ENCODE peak calls at places on chromosomes 6 and 20, in six cellular contexts. D is cardiac fibroblast, T is lower leg skin, E is fibroblast of lung, R is pancreas, J is SK-N-SH. Y is an unnamed sample.

GRCh38 chr6:68876792-68877493 is 241.9 kb downstream of the ADGRB3 start:
- DNase-seq in E (peak; percentile 53), J (no peak), R (no peak), T (no peak), D (peak; percentile 42), Y (no peak)

GRCh38 chr6:113672691-113673149 is 184.4 kb upstream of the MARCKS start:
- DNase-seq in D (peak; percentile 72), T (no peak), J (peak; percentile 69), E (peak; percentile 69), R (no peak), Y (peak; percentile 36)

GRCh38 chr6:75349262-75349984 is 64.8 kb upstream of the TMEM30A start:
- DNase-seq in R (peak; percentile 65), D (peak; percentile 68), J (peak; percentile 60), E (peak; percentile 22), T (no peak), Y (peak; percentile 13)

GRCh38 chr6:151181701-151182367 is 57.9 kb upstream of the AKAP12 start:
- DNase-seq in R (no peak), D (peak; percentile 43), J (no peak), E (peak; percentile 47), T (no peak), Y (no peak)

GRCh38 chr20:58235010-58235409 is 6.6 kb upstream of the ANKRD60 start:
- DNase-seq in D (no peak), T (no peak), J (no peak), R (no peak), E (no peak), Y (no peak)

GRCh38 chr6:25889877-25890853 is 16.1 kb upstream of the SLC17A3 start:
- DNase-seq in T (no peak), J (peak; percentile 58), D (peak; percentile 74), E (peak; percentile 66), R (no peak), Y (peak; percentile 52)

GRCh38 chr6:75611702-75612375 is 10.2 kb downstream of the SENP6 start:
- DNase-seq in E (no peak), R (no peak), D (no peak), T (no peak), J (no peak), Y (no peak)

GRCh38 chr20:20412750-20413149 is 44.8 kb downstream of the INSM1 start:
- DNase-seq in T (no peak), D (no peak), J (no peak), E (no peak), R (no peak), Y (no peak)

GRCh38 chr20:49501917-49502316 is 19.4 kb upstream of the KCNB1 start:
- DNase-seq in T (no peak), J (no peak), E (peak; percentile 10), R (no peak), D (peak; percentile 30), Y (no peak)

DNA sequence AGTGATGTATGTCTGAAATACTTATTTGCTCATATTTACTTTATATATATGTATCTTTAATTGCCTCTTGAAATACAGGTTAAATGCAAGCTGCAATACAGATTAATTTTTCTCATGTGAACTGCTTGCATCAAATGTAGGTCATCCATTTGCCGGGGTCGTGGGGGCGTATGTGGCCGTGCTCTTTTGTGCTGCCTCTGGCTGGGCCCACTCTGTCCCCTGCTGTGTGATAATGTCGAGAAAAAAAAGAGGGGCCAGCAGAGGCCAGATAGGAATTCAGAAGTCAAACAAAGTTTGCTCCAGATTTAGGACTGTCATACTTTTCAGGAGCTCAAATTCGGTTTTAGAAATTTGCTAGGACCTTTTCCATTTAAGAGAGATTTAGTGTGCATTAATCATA is 459.6 kb upstream of the SOX4 start:
- DNase-seq in T (no peak), R (no peak), E (no peak), J (no peak), D (no peak), Y (no peak)
- TF ChIP-seq CTCF in T (no peak), R (no peak), E (no peak), J (no peak), D (no peak), Y (no peak)

GRCh38 chr6:36874443-36875249 is at the start of gene PPIL1:
- DNase-seq in D (peak; percentile 92), R (peak; percentile 85), J (peak; percentile 94), E (peak; percentile 94), T (peak; percentile 73), Y (peak; percentile 85)

GRCh38 chr6:36875250-36875633 is 639 bp upstream of the PPIL1 start:
- DNase-seq in E (no peak), R (no peak), J (no peak), T (no peak), D (no peak), Y (no peak)

GRCh38 chr6:36874016-36874442 is 574 bp downstream of the PPIL1 start:
- DNase-seq in D (peak; percentile 38), R (peak; percentile 80), E (no peak), J (no peak), T (no peak), Y (no peak)

GRCh38 chr6:36873115-36873514 is 1.5 kb downstream of the PPIL1 start:
- DNase-seq in E (no peak), T (no peak), D (no peak), J (no peak), R (no peak), Y (no peak)

DNA sequence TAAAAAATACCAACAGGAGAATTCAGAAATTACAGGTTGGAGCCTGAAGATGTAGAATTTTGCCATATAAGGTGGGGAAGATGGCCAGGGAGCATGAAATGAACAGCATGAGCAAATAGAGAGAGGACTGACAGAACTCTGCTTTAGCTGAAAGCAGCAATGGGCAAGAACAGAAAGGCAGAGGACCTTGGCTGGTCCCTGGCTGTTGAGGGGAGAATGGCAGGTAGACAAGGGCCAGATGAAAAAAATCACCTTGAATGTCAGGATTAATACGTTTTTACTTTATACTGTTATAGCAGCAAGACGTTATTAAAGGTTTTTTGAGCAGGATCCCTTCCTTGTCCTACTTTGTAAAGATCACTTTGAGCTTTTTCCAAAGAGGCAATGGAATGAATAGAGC is 991 bp downstream of the PPIL1 start:
- DNase-seq in E (no peak), R (no peak), D (no peak), J (peak; percentile 54), T (no peak), Y (no peak)
- TF ChIP-seq CTCF in E (no peak), R (no peak), D (no peak), J (peak; percentile 22), T (no peak), Y (peak; percentile 37)

GRCh38 chr6:329888-330691 is 37.8 kb downstream of the DUSP22 start:
- DNase-seq in R (peak; percentile 50), D (peak; percentile 21), J (peak; percentile 45), T (no peak), E (peak; percentile 18), Y (peak; percentile 52)
- TF ChIP-seq CTCF in R (no peak), D (no peak), J (no peak), T (no peak), E (no peak), Y (peak; percentile 1)

GRCh38 chr6:110949679-110950285 is 8.7 kb upstream of the GTF3C6 start:
- DNase-seq in E (peak; percentile 74), J (peak; percentile 29), D (peak; percentile 67), R (no peak), T (no peak), Y (peak; percentile 38)

GRCh38 chr6:110950443-110950842 is 8.1 kb upstream of the GTF3C6 start:
- DNase-seq in T (no peak), R (no peak), E (no peak), J (no peak), D (no peak), Y (no peak)

GRCh38 chr6:110951986-110952794 is 6.3 kb upstream of the GTF3C6 start:
- DNase-seq in R (no peak), T (no peak), D (peak; percentile 62), J (no peak), E (peak; percentile 73), Y (peak; percentile 64)

GRCh38 chr6:110951008-110951407 is 7.5 kb upstream of the GTF3C6 start:
- DNase-seq in E (no peak), D (no peak), R (no peak), T (no peak), J (no peak), Y (no peak)

DNA sequence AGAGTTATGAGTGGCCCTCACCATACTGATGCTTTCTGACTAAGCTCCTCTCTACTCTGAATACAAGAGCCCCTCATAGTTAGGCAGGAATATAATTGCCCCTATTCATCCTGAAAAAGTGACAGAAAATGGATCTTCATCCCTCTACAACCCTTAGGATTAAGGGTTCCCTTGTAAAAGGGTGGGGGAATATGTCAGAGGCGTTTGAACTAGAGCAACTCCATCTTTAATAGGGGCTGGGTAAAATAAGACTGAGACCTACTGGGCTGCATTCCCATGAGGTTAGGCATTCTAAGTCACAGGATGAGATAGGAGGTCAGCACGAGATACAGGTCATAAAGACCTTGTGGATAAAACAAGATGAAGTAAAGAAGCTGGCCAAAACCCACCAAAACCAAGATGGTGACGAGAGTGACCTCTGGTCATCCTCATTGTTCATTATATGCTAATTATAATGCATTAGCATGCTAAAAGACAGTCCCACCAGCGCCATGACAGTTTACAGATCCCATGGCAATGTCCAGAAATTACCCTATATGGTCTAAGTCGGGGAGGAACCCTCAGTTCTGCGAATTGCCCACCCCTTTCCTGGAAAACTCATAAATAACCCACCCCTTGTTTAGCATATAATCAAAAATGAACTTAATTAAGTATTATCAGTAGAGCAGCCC is 4.7 kb upstream of the GTF3C6 start:
- DNase-seq in T (no peak), E (no peak), R (no peak), D (no peak), J (no peak), Y (no peak)
- TF ChIP-seq CTCF in T (no peak), E (no peak), R (no peak), D (no peak), J (no peak), Y (no peak)

GRCh38 chr6:125791820-125792165 is 1.0 kb downstream of the NCOA7 start:
- DNase-seq in R (no peak), T (no peak), J (no peak), E (no peak), D (no peak), Y (no peak)
- TF ChIP-seq CTCF in R (no peak), T (no peak), J (peak; percentile 5), E (no peak), D (no peak), Y (peak; percentile 12)

Y was measured in HFFc6.